ENCODE peak calls at places on chromosomes 1 and 21, in six cellular contexts. One of them, this sample, is unnamed.

GRCh38 chr1:37797750-37798345 is 4.2 kb downstream of the MANEAL start:
- DNase-seq in CD4-positive, alpha-beta T cell: no peak
- DNase-seq in renal cortical epithelial cell: peak; percentile 49
- DNase-seq in left ventricle myocardium inferior: no peak
- DNase-seq in T follicular helper cell: no peak
- DNase-seq in germinal center: no peak
- DNase-seq in this sample: no peak

GRCh38 chr1:48670234-48671020 is 106.3 kb downstream of the BEND5 start:
- DNase-seq in CD4-positive, alpha-beta T cell: no peak
- DNase-seq in renal cortical epithelial cell: no peak
- DNase-seq in left ventricle myocardium inferior: no peak
- DNase-seq in T follicular helper cell: no peak
- DNase-seq in germinal center: no peak
- DNase-seq in this sample: no peak

GRCh38 chr1:116934586-116935207 is 25.0 kb downstream of the PTGFRN start:
- DNase-seq in CD4-positive, alpha-beta T cell: no peak
- DNase-seq in renal cortical epithelial cell: no peak
- DNase-seq in left ventricle myocardium inferior: no peak
- DNase-seq in T follicular helper cell: no peak
- DNase-seq in germinal center: no peak
- DNase-seq in this sample: no peak

GRCh38 chr1:6859415-6860343 is 74.4 kb downstream of the CAMTA1 start:
- DNase-seq in CD4-positive, alpha-beta T cell: no peak
- DNase-seq in renal cortical epithelial cell: peak; percentile 97
- DNase-seq in left ventricle myocardium inferior: no peak
- DNase-seq in T follicular helper cell: no peak
- DNase-seq in germinal center: no peak
- DNase-seq in this sample: no peak

GRCh38 chr1:54153548-54154439 is 994 bp upstream of the CDCP2 start:
- DNase-seq in CD4-positive, alpha-beta T cell: no peak
- DNase-seq in renal cortical epithelial cell: peak; percentile 75
- DNase-seq in left ventricle myocardium inferior: peak; percentile 47
- DNase-seq in T follicular helper cell: no peak
- DNase-seq in germinal center: no peak
- DNase-seq in this sample: peak; percentile 81

GRCh38 chr1:242189591-242189990 is 190.7 kb upstream of the MAP1LC3C start:
- DNase-seq in CD4-positive, alpha-beta T cell: no peak
- DNase-seq in renal cortical epithelial cell: no peak
- DNase-seq in left ventricle myocardium inferior: no peak
- DNase-seq in T follicular helper cell: no peak
- DNase-seq in germinal center: no peak
- DNase-seq in this sample: no peak

GRCh38 chr1:114979278-114979891 is 50.2 kb upstream of the TSHB start:
- DNase-seq in CD4-positive, alpha-beta T cell: peak; percentile 72
- DNase-seq in renal cortical epithelial cell: peak; percentile 54
- DNase-seq in left ventricle myocardium inferior: peak; percentile 18
- DNase-seq in T follicular helper cell: peak; percentile 59
- DNase-seq in germinal center: peak; percentile 4
- DNase-seq in this sample: peak; percentile 67

GRCh38 chr1:9388628-9389184 is 96.0 kb downstream of the SPSB1 start:
- DNase-seq in CD4-positive, alpha-beta T cell: no peak
- DNase-seq in renal cortical epithelial cell: peak; percentile 49
- DNase-seq in left ventricle myocardium inferior: no peak
- DNase-seq in T follicular helper cell: no peak
- DNase-seq in germinal center: no peak
- DNase-seq in this sample: peak; percentile 72

GRCh38 chr1:154959448-154959825 is 2.1 kb downstream of the PYGO2 start:
- DNase-seq in CD4-positive, alpha-beta T cell: no peak
- DNase-seq in renal cortical epithelial cell: no peak
- DNase-seq in left ventricle myocardium inferior: no peak
- DNase-seq in T follicular helper cell: no peak
- DNase-seq in germinal center: no peak
- DNase-seq in this sample: no peak

GRCh38 chr21:14741237-14741636 is 195.1 kb upstream of the SAMSN1 start:
- DNase-seq in CD4-positive, alpha-beta T cell: no peak
- DNase-seq in renal cortical epithelial cell: peak; percentile 69
- DNase-seq in left ventricle myocardium inferior: no peak
- DNase-seq in T follicular helper cell: no peak
- DNase-seq in germinal center: no peak
- DNase-seq in this sample: no peak

GRCh38 chr1:21247892-21248715 is 42.2 kb downstream of the ECE1 start:
- DNase-seq in CD4-positive, alpha-beta T cell: no peak
- DNase-seq in renal cortical epithelial cell: peak; percentile 82
- DNase-seq in left ventricle myocardium inferior: no peak
- DNase-seq in T follicular helper cell: no peak
- DNase-seq in germinal center: no peak
- DNase-seq in this sample: peak; percentile 66

GRCh38 chr1:224623310-224623714 is 7.2 kb downstream of the CNIH3 start:
- DNase-seq in CD4-positive, alpha-beta T cell: no peak
- DNase-seq in renal cortical epithelial cell: peak; percentile 62
- DNase-seq in left ventricle myocardium inferior: no peak
- DNase-seq in T follicular helper cell: no peak
- DNase-seq in germinal center: no peak
- DNase-seq in this sample: no peak

GRCh38 chr1:155070721-155071556 is 7.4 kb downstream of the EFNA4 start:
- DNase-seq in CD4-positive, alpha-beta T cell: peak; percentile 66
- DNase-seq in renal cortical epithelial cell: no peak
- DNase-seq in left ventricle myocardium inferior: peak; percentile 78
- DNase-seq in T follicular helper cell: peak; percentile 70
- DNase-seq in germinal center: peak; percentile 84
- DNase-seq in this sample: peak; percentile 81

GRCh38 chr1:51168266-51168845 is 66.3 kb downstream of the C1orf185 start:
- DNase-seq in CD4-positive, alpha-beta T cell: no peak
- DNase-seq in renal cortical epithelial cell: peak; percentile 72
- DNase-seq in left ventricle myocardium inferior: no peak
- DNase-seq in T follicular helper cell: no peak
- DNase-seq in germinal center: no peak
- DNase-seq in this sample: no peak

GRCh38 chr1:189567890-189568289 is 909.8 kb downstream of the BRINP3 start:
- DNase-seq in CD4-positive, alpha-beta T cell: no peak
- DNase-seq in renal cortical epithelial cell: no peak
- DNase-seq in left ventricle myocardium inferior: no peak
- DNase-seq in T follicular helper cell: no peak
- DNase-seq in germinal center: no peak
- DNase-seq in this sample: no peak

GRCh38 chr21:45618287-45618686 is 25.2 kb upstream of the PCBP3 start:
- DNase-seq in CD4-positive, alpha-beta T cell: no peak
- DNase-seq in renal cortical epithelial cell: no peak
- DNase-seq in left ventricle myocardium inferior: no peak
- DNase-seq in T follicular helper cell: no peak
- DNase-seq in germinal center: no peak
- DNase-seq in this sample: no peak

GRCh38 chr21:36097427-36098230 is 27.8 kb downstream of the CBR1 start:
- DNase-seq in CD4-positive, alpha-beta T cell: no peak
- DNase-seq in renal cortical epithelial cell: peak; percentile 98
- DNase-seq in left ventricle myocardium inferior: no peak
- DNase-seq in T follicular helper cell: no peak
- DNase-seq in germinal center: no peak
- DNase-seq in this sample: peak; percentile 50

GRCh38 chr1:154572433-154573167 is 5.0 kb downstream of the CHRNB2 start:
- DNase-seq in CD4-positive, alpha-beta T cell: no peak
- DNase-seq in renal cortical epithelial cell: no peak
- DNase-seq in left ventricle myocardium inferior: no peak
- DNase-seq in T follicular helper cell: no peak
- DNase-seq in germinal center: no peak
- DNase-seq in this sample: no peak

GRCh38 chr1:235637756-235638155 is 11.8 kb downstream of the GNG4 start:
- DNase-seq in CD4-positive, alpha-beta T cell: no peak
- DNase-seq in renal cortical epithelial cell: no peak
- DNase-seq in left ventricle myocardium inferior: no peak
- DNase-seq in T follicular helper cell: no peak
- DNase-seq in germinal center: no peak
- DNase-seq in this sample: no peak

GRCh38 chr1:1920608-1921458 is 1.8 kb upstream of the TMEM52 start:
- DNase-seq in CD4-positive, alpha-beta T cell: no peak
- DNase-seq in renal cortical epithelial cell: no peak
- DNase-seq in left ventricle myocardium inferior: no peak
- DNase-seq in T follicular helper cell: no peak
- DNase-seq in germinal center: no peak
- DNase-seq in this sample: no peak

GRCh38 chr1:27726173-27726793 is 522 bp downstream of the FAM76A start:
- DNase-seq in CD4-positive, alpha-beta T cell: peak; percentile 29
- DNase-seq in renal cortical epithelial cell: peak; percentile 20
- DNase-seq in left ventricle myocardium inferior: peak; percentile 53
- DNase-seq in T follicular helper cell: peak; percentile 8
- DNase-seq in germinal center: peak; percentile 63
- DNase-seq in this sample: no peak

GRCh38 chr1:183306317-183307042 is 111.7 kb downstream of the NMNAT2 start:
- DNase-seq in CD4-positive, alpha-beta T cell: no peak
- DNase-seq in renal cortical epithelial cell: peak; percentile 44
- DNase-seq in left ventricle myocardium inferior: peak; percentile 49
- DNase-seq in T follicular helper cell: no peak
- DNase-seq in germinal center: peak; percentile 18
- DNase-seq in this sample: peak; percentile 23

GRCh38 chr1:55214903-55215193 is 316 bp downstream of the USP24 start:
- DNase-seq in CD4-positive, alpha-beta T cell: no peak
- DNase-seq in renal cortical epithelial cell: peak; percentile 22
- DNase-seq in left ventricle myocardium inferior: peak; percentile 30
- DNase-seq in T follicular helper cell: no peak
- DNase-seq in germinal center: no peak
- DNase-seq in this sample: no peak

GRCh38 chr1:224435318-224435763 is 744 bp upstream of the WDR26 start:
- DNase-seq in CD4-positive, alpha-beta T cell: no peak
- DNase-seq in renal cortical epithelial cell: peak; percentile 27
- DNase-seq in left ventricle myocardium inferior: no peak
- DNase-seq in T follicular helper cell: no peak
- DNase-seq in germinal center: peak; percentile 14
- DNase-seq in this sample: peak; percentile 18

GRCh38 chr1:35315649-35316048 is 47.1 kb downstream of the ZMYM4 start:
- DNase-seq in CD4-positive, alpha-beta T cell: no peak
- DNase-seq in renal cortical epithelial cell: no peak
- DNase-seq in left ventricle myocardium inferior: no peak
- DNase-seq in T follicular helper cell: no peak
- DNase-seq in germinal center: no peak
- DNase-seq in this sample: no peak

GRCh38 chr1:52152976-52153375 is 11.1 kb downstream of the ZFYVE9 start:
- DNase-seq in CD4-positive, alpha-beta T cell: no peak
- DNase-seq in renal cortical epithelial cell: no peak
- DNase-seq in left ventricle myocardium inferior: no peak
- DNase-seq in T follicular helper cell: no peak
- DNase-seq in germinal center: no peak
- DNase-seq in this sample: no peak

GRCh38 chr1:203700901-203701300 is 64.1 kb upstream of the LAX1 start:
- DNase-seq in CD4-positive, alpha-beta T cell: no peak
- DNase-seq in renal cortical epithelial cell: no peak
- DNase-seq in left ventricle myocardium inferior: no peak
- DNase-seq in T follicular helper cell: no peak
- DNase-seq in germinal center: no peak
- DNase-seq in this sample: no peak

GRCh38 chr1:100353073-100353801 is 931 bp downstream of the CDC14A start:
- DNase-seq in CD4-positive, alpha-beta T cell: peak; percentile 28
- DNase-seq in renal cortical epithelial cell: no peak
- DNase-seq in left ventricle myocardium inferior: no peak
- DNase-seq in T follicular helper cell: peak; percentile 19
- DNase-seq in germinal center: peak; percentile 45
- DNase-seq in this sample: peak; percentile 42

GRCh38 chr1:75132421-75133381 is 1.5 kb upstream of the LHX8 start:
- DNase-seq in CD4-positive, alpha-beta T cell: no peak
- DNase-seq in renal cortical epithelial cell: no peak
- DNase-seq in left ventricle myocardium inferior: no peak
- DNase-seq in T follicular helper cell: no peak
- DNase-seq in germinal center: no peak
- DNase-seq in this sample: no peak

GRCh38 chr21:39612233-39613028 is at the start of gene B3GALT5:
- DNase-seq in CD4-positive, alpha-beta T cell: no peak
- DNase-seq in renal cortical epithelial cell: no peak
- DNase-seq in left ventricle myocardium inferior: no peak
- DNase-seq in T follicular helper cell: no peak
- DNase-seq in germinal center: no peak
- DNase-seq in this sample: no peak

GRCh38 chr1:39657402-39657801 is 14.5 kb downstream of the NT5C1A start:
- DNase-seq in CD4-positive, alpha-beta T cell: no peak
- DNase-seq in renal cortical epithelial cell: no peak
- DNase-seq in left ventricle myocardium inferior: no peak
- DNase-seq in T follicular helper cell: no peak
- DNase-seq in germinal center: no peak
- DNase-seq in this sample: no peak

GRCh38 chr1:1337793-1338147 is 6.7 kb downstream of the TAS1R3 start:
- DNase-seq in CD4-positive, alpha-beta T cell: no peak
- DNase-seq in renal cortical epithelial cell: no peak
- DNase-seq in left ventricle myocardium inferior: no peak
- DNase-seq in T follicular helper cell: peak; percentile 20
- DNase-seq in germinal center: peak; percentile 74
- DNase-seq in this sample: peak; percentile 64

GRCh38 chr1:99264201-99265021 is at the start of gene PLPPR4:
- DNase-seq in CD4-positive, alpha-beta T cell: no peak
- DNase-seq in renal cortical epithelial cell: no peak
- DNase-seq in left ventricle myocardium inferior: peak; percentile 39
- DNase-seq in T follicular helper cell: no peak
- DNase-seq in germinal center: no peak
- DNase-seq in this sample: no peak